ENCODE peak calls at places on chromosomes 16 and 17, in eight cellular contexts. C, B, L, H, J, Z, X and K are unnamed samples. For H3K4me1, the result is how much of the 10 kb centered on the place peaks cover.

GRCh38 chr17:81731271-81731670 is 19.2 kb downstream of the SLC25A10 start:
- DNase-seq in C (peak), B (peak), L (no peak), H (no peak), J (no peak), Z (no peak), X (no peak), K (peak)

GRCh38 chr16:19528666-19529065 is 4.9 kb downstream of the CCP110 start:
- DNase-seq in C (no peak), B (no peak), L (no peak), H (no peak), J (no peak), Z (no peak), X (no peak), K (no peak)

GRCh38 chr16:86073763-86074493 is 175.0 kb downstream of the IRF8 start:
- DNase-seq in C (no peak), B (peak), L (no peak), H (no peak), J (no peak), Z (peak), X (no peak), K (no peak)

GRCh38 chr17:73612074-73612473 is 32.2 kb downstream of the SDK2 start:
- DNase-seq in C (no peak), B (peak), L (no peak), H (no peak), J (no peak), Z (no peak), X (no peak), K (no peak)

GRCh38 chr17:46036491-46036890 is 37.4 kb downstream of the STH start:
- DNase-seq in C (no peak), B (no peak), L (no peak), H (no peak), J (no peak), Z (no peak), X (no peak), K (no peak)

GRCh38 chr16:15765880-15766279 is 90.9 kb downstream of the MYH11 start:
- DNase-seq in C (peak), B (no peak), L (no peak), H (peak), J (peak), Z (no peak), X (no peak), K (peak)

GRCh38 chr17:67068999-67069398 is 24.6 kb downstream of the CACNG1 start:
- DNase-seq in C (peak), B (peak), L (no peak), H (no peak), J (no peak), Z (no peak), X (no peak), K (no peak)

GRCh38 chr17:29195465-29196081 is 15.4 kb upstream of the MYO18A start:
- DNase-seq in C (no peak), B (no peak), L (no peak), H (no peak), J (no peak), Z (peak), X (no peak), K (no peak)

GRCh38 chr17:59466943-59467801 is 98.2 kb upstream of the DHX40 start:
- DNase-seq in C (no peak), B (no peak), L (no peak), H (no peak), J (no peak), Z (no peak), X (no peak), K (no peak)

GRCh38 chr17:45971698-45972141 is 27.3 kb upstream of the STH start:
- DNase-seq in C (no peak), B (peak), L (no peak), H (no peak), J (no peak), Z (no peak), X (no peak), K (no peak)

GRCh38 chr16:75764154-75764768 is 38.0 kb upstream of the CPHXL start:
- DNase-seq in C (peak), B (peak), L (no peak), H (peak), J (peak), Z (peak), X (no peak), K (peak)

GRCh38 chr16:13453325-13453724 is 466.6 kb upstream of the ERCC4 start:
- DNase-seq in C (no peak), B (no peak), L (no peak), H (no peak), J (no peak), Z (no peak), X (no peak), K (peak)

GRCh38 chr17:59425085-59425901 is 93.8 kb downstream of the YPEL2 start:
- DNase-seq in C (peak), B (peak), L (peak), H (no peak), J (no peak), Z (no peak), X (no peak), K (peak)

GRCh38 chr17:27499451-27500265 is 43.4 kb downstream of the KSR1 start:
- DNase-seq in C (no peak), B (no peak), L (no peak), H (no peak), J (no peak), Z (no peak), X (no peak), K (no peak)
- H3K4me1 ChIP-seq in C (under half), B (under half), L (under half), H (under half), J (under half), Z (half or more), X (under half), K (under half)

DNA sequence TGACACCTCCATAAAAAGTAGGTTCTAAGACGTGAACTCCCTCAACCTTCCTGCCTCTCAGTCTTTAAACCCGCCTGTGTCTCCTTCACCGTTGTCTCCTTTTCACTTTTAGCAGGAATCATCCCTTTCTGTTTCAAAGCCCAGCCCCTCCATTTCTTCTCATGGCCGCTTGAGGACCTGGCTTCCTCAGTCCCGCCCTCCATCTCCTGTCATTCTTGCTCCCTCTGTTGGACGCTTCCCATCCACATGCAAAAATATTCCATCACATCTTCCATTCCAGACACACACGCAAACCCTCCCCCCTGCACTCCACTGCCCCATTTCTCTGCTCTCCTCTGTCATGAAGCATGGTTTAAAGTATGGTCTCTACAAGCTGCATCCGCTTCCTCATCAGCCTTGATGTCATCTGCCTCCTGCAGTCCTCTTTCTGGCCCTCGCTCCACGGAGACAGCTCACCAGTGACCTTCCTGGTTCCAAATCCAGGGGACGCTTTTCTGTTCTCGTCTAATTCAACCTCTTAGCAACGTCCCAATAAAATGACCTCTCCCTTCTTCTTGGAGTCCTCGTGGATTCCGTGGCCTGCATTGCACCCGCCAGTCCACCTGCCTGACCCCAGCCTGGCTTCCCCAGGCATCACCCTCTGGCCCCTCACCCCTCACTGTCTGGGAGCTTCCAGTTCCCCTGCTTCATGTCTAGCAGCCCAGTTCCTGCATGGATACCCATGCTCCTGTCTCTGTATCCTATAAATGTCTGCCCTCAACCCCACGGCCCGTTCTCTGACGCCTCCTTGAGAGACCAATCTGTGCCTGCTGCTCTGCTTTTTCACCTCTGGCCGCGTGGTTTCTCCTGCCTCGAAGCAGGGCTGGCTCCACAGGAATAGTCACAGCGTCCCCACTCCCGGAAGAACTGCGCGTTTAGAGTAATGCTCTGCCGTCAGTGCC is 26.2 kb downstream of the ANKRD40 start:
- DNase-seq in C (peak), B (peak), L (no peak), H (peak), J (peak), Z (peak), X (no peak), K (peak)
- TF ChIP-seq CTCF in C (peak), B (peak), L (peak), H (peak), J (peak), Z (peak), X (peak), K (peak)

GRCh38 chr17:8467527-8467926 is 31.8 kb downstream of the NDEL1 start:
- DNase-seq in C (no peak), B (no peak), L (no peak), H (no peak), J (no peak), Z (no peak), X (no peak), K (no peak)

GRCh38 chr17:8468988-8469387 is 33.3 kb downstream of the NDEL1 start:
- DNase-seq in C (no peak), B (no peak), L (no peak), H (no peak), J (no peak), Z (no peak), X (no peak), K (no peak)

GRCh38 chr17:8466873-8467272 is 31.2 kb downstream of the NDEL1 start:
- DNase-seq in C (no peak), B (no peak), L (no peak), H (no peak), J (no peak), Z (no peak), X (no peak), K (no peak)

GRCh38 chr17:8466466-8466865 is 30.8 kb downstream of the NDEL1 start:
- DNase-seq in C (peak), B (no peak), L (no peak), H (no peak), J (no peak), Z (no peak), X (no peak), K (no peak)

GRCh38 chr17:8468109-8468508 is 32.4 kb downstream of the NDEL1 start:
- DNase-seq in C (no peak), B (no peak), L (no peak), H (no peak), J (no peak), Z (no peak), X (no peak), K (no peak)
- H3K4me1 ChIP-seq in C (under half), B (under half), L (half or more), H (under half), J (under half), Z (under half), X (half or more), K (under half)

GRCh38 chr17:17570207-17570797 is 21.2 kb downstream of the PEMT start:
- DNase-seq in C (peak), B (peak), L (peak), H (no peak), J (peak), Z (peak), X (no peak), K (peak)
- TF ChIP-seq CTCF in C (peak), B (peak), L (peak), H (peak), J (peak), Z (peak), X (peak), K (peak)

GRCh38 chr17:20012137-20012536 is 3.0 kb downstream of the SPECC1 start:
- DNase-seq in C (no peak), B (no peak), L (no peak), H (no peak), J (no peak), Z (no peak), X (no peak), K (no peak)

GRCh38 chr17:20009052-20009301 is 182 bp upstream of the SPECC1 start:
- DNase-seq in C (no peak), B (peak), L (no peak), H (no peak), J (no peak), Z (no peak), X (no peak), K (no peak)

GRCh38 chr17:20009302-20010098 is at the start of gene SPECC1:
- DNase-seq in C (peak), B (no peak), L (peak), H (peak), J (peak), Z (peak), X (peak), K (peak)

GRCh38 chr17:20010099-20010863 is 1.1 kb downstream of the SPECC1 start:
- DNase-seq in C (peak), B (peak), L (peak), H (peak), J (peak), Z (no peak), X (no peak), K (peak)

DNA sequence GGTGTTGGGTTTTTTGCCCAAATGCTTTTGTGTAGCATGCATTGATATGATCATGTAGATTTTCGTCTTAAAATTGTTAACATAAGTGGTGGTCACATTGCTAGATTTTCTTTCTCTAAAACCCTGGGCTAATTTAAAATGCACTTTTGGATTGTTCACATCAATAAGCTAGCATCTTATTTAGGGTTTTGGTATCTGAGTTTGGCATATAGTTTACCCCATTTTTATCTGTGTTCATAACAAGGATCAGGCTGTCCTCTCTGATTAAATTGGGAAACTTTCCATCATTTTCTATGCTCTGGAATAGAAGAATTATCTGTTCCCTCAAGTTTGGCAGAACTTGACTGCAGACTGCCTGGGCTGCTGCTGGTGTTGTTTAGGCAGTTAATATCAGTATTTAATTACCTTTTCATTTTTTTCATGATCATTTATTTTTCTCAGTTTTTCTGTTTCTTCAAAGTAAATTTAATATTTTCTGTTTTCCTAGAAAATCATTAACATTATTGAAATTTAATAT is 1.8 kb downstream of the SPECC1 start:
- DNase-seq in C (no peak), B (no peak), L (no peak), H (no peak), J (no peak), Z (no peak), X (no peak), K (no peak)
- H3K4me1 ChIP-seq in C (under half), B (under half), L (under half), H (under half), J (under half), Z (under half), X (under half), K (under half)

DNA sequence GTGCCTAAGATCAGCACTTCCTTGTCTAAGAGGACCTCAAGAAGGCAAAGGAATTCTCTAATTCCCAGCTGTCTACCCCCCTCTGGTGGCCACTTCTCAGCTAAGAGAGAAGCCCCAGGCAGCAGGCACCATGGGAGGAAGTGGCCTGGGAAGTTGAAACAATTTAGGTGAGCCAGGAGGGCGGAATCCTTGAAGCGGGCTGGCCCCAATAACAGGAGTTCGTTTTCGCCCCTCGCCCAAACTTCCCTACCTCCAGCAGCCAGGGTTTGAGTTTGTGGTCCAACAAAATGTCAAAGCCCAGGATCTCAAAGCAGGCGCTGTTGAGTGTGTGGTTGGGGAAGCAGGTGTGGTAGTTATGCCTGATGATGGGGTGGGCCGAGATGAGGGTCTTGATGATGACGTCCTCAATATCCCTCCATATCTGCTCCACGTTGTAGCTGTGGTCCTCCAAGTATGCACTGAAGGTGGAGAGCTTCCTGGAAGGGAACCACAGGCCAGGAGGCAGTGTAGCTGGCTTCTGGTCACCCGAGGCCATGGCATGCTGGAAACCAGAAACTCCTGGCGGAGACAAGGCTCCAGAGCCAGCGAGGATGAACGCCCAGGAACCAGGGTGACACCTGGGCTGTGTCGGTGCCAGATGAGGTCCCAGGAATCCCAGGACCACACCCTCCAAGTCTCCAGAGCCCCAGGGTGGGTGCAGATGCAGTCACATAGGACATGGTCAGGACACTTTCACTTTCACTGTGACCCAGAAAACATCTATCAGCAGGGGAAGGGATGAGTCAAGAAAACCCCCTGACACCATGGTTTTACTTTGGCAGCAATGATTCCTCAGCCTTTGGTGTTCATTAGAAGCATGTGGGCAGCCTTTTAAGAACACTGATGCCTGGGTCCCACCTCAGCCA is 25.6 kb downstream of the TTLL6 start:
- DNase-seq in C (peak), B (peak), L (peak), H (peak), J (peak), Z (peak), X (peak), K (peak)
- TF ChIP-seq CTCF in C (peak), B (peak), L (peak), H (peak), J (peak), Z (peak), X (peak), K (peak)

GRCh38 chr17:47707884-47708283 is 13.9 kb downstream of the TBKBP1 start:
- DNase-seq in C (no peak), B (no peak), L (no peak), H (no peak), J (no peak), Z (no peak), X (no peak), K (no peak)
- H3K4me1 ChIP-seq in C (under half), B (under half), L (under half), H (under half), J (under half), Z (under half), X (under half), K (under half)

DNA sequence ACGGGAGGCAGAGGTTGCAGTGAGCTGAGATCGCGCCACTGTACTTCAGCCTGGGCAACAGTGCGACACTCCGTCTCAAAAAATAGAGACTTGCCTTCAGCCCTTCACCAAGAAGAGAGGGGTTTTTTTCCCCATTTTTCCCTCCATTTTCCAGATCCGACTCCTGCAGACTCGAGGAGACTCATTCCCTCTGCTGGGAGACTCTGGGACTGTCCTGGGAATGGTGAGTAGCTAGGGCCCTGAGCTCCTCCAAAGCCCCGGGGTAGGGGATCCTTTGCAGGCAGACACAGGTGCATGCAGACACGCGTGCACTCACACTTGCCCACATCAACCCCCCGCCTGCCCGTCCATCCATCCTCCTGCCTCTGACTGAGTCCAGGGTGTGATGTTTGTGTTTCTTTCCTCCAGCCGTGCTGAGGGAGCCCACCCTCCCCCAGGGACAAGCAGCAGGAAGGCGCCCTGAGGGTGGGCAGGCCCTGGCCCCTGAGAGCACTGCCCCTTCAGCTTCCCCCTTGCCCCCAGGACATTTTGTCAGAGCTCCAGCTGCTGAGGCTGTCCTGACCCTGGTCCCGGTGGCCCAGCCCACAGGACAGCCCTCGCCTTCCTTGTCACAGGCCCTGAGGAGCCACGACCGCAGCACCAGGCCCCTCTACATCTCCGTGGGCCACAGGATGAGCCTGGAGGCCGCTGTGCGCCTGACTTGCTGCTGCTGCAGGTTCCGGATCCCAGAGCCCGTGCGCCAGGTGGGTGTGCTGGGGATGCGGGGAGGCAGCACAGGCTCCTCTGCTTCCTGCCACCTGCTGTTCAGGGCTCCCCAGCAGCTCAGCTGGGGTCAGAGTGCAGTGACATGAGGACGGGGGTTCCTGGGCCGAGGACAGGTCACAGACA is 10.2 kb downstream of the ENDOV start:
- DNase-seq in C (no peak), B (peak), L (no peak), H (no peak), J (no peak), Z (no peak), X (no peak), K (no peak)
- TF ChIP-seq CTCF in C (no peak), B (no peak), L (no peak), H (peak), J (no peak), Z (peak), X (no peak), K (no peak)

DNA sequence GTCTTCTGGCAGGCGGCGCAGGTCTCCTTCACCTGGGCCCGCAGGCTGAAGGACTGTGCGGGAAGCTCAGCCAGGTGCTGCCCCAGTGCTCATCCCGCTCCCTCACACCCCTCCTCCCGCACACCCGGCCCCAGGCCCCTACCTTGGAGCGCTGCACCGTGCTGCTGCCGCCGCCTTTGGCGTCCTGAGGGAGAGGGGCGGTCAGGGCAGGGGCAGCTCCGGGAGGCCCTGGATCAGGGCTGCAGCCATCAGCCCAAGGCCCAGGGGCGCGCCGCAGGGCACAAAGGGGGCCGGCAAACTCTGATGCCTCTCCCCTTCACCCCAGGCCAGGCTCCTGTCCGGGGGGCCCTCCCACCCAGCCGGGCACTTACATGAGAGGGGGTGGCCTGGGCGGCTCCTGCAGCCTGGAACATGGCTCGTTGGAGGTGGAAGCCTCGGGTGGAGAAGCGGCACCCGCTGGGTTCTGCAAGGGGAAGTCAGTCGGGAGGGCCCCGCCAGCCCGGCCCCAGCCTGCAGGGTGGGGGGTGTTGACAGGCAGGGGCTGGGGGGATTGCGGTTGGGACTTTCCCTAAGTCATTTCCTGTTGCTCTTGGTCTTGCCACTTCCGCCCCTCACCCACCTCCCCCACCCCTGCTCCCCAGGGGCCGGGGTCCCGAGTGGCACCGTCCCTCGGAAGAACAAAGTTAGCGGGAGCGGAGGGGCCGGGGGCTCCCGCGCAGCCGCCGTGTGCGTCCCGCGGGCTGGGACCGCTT is 863 bp downstream of the LIMD2 start:
- DNase-seq in C (peak), B (peak), L (peak), H (no peak), J (peak), Z (no peak), X (no peak), K (peak)
- H3K4me1 ChIP-seq in C (under half), B (under half), L (under half), H (under half), J (under half), Z (under half), X (under half), K (under half)